ENCODE peak calls at places on chromosomes 13 and 19, in six cellular contexts. Y is stomach; P is globus pallidus; V is stimulated activated naive B cell treated with anti-CD40 and anti-IgM and Interleukin-4, amounts not matched to agents 10 μg/mL and 1 μg/mL and 100 μg/mL, for 72 hours; L is ecto neural progenitor cell; A is mucosa of descending colon. E is an unnamed sample.

GRCh38 chr19:48290923-48291700 is 21.2 kb downstream of the ZNF114 start:
- DNase-seq in Y (peak), P (peak), V (peak), L (peak), A (peak), E (peak)

GRCh38 chr19:34960103-34960805 is 3.8 kb downstream of the ZNF792 start:
- DNase-seq in Y (no peak), P (no peak), V (no peak), L (no peak), A (no peak), E (no peak)

GRCh38 chr13:80149757-80150156 is 191.2 kb downstream of the SPRY2 start:
- DNase-seq in Y (no peak), P (no peak), V (no peak), L (no peak), A (no peak), E (no peak)

GRCh38 chr19:14149509-14149994 is 13.2 kb upstream of the ASF1B start:
- DNase-seq in Y (peak), P (peak), V (no peak), L (no peak), A (peak), E (peak)

GRCh38 chr19:54609356-54609791 is 15.9 kb downstream of the LILRA1 start:
- DNase-seq in Y (peak), P (no peak), V (no peak), L (no peak), A (no peak), E (no peak)

GRCh38 chr13:32901994-32902780 is 114.0 kb upstream of the KL start:
- DNase-seq in Y (no peak), P (no peak), V (no peak), L (no peak), A (no peak), E (no peak)

GRCh38 chr13:106915146-106915545 is 347.2 kb upstream of the ARGLU1 start:
- DNase-seq in Y (no peak), P (no peak), V (no peak), L (no peak), A (no peak), E (no peak)

GRCh38 chr19:10672529-10673150 is 18.5 kb downstream of the ILF3 start:
- DNase-seq in Y (no peak), P (no peak), V (no peak), L (no peak), A (no peak), E (no peak)

GRCh38 chr19:13087795-13088537 is 14.7 kb downstream of the LYL1 start:
- DNase-seq in Y (no peak), P (no peak), V (no peak), L (no peak), A (no peak), E (no peak)

GRCh38 chr19:51382004-51382403 is 5.8 kb downstream of the LIM2 start:
- DNase-seq in Y (no peak), P (no peak), V (no peak), L (no peak), A (no peak), E (no peak)

GRCh38 chr19:43524922-43525835 is 1.8 kb downstream of the ETHE1 start:
- DNase-seq in Y (peak), P (peak), V (peak), L (peak), A (peak), E (peak)

GRCh38 chr13:105168295-105168694 is 1367.2 kb downstream of the EFNB2 start:
- DNase-seq in Y (no peak), P (no peak), V (no peak), L (no peak), A (no peak), E (no peak)

GRCh38 chr19:41366089-41366488 is 2.1 kb upstream of the B9D2 start:
- DNase-seq in Y (no peak), P (no peak), V (no peak), L (no peak), A (no peak), E (no peak)

GRCh38 chr13:95224064-95224463 is 77.2 kb downstream of the ABCC4 start:
- DNase-seq in Y (no peak), P (no peak), V (no peak), L (no peak), A (no peak), E (no peak)

GRCh38 chr13:74838096-74838495 is 643.9 kb downstream of the TBC1D4 start:
- DNase-seq in Y (no peak), P (no peak), V (no peak), L (no peak), A (no peak), E (no peak)

GRCh38 chr19:18543814-18544475 is 572 bp upstream of the FKBP8 start:
- DNase-seq in Y (peak), P (no peak), V (peak), L (peak), A (peak), E (peak)

GRCh38 chr19:12647490-12648071 is 19.0 kb downstream of the MAN2B1 start:
- DNase-seq in Y (peak), P (no peak), V (peak), L (peak), A (peak), E (no peak)

GRCh38 chr19:54029930-54030490 is 33.7 kb downstream of the VSTM1 start:
- DNase-seq in Y (peak), P (peak), V (no peak), L (peak), A (peak), E (peak)

GRCh38 chr13:32075150-32075851 is 43.7 kb downstream of the FRY start:
- DNase-seq in Y (no peak), P (no peak), V (no peak), L (no peak), A (no peak), E (no peak)

GRCh38 chr19:3785938-3786824 is at the start of gene MATK:
- DNase-seq in Y (no peak), P (no peak), V (no peak), L (no peak), A (no peak), E (no peak)

GRCh38 chr13:112117258-112117954 is 50.5 kb downstream of the SOX1 start:
- DNase-seq in Y (peak), P (no peak), V (no peak), L (peak), A (no peak), E (no peak)

GRCh38 chr19:47095707-47096704 is 17.6 kb downstream of the ZC3H4 start:
- DNase-seq in Y (peak), P (no peak), V (no peak), L (no peak), A (peak), E (no peak)

GRCh38 chr19:4707956-4708650 is 15.5 kb downstream of the DPP9 start:
- DNase-seq in Y (peak), P (no peak), V (no peak), L (no peak), A (no peak), E (no peak)